ENCODE peak calls at places on chromosomes 13 and 19, in four cellular contexts. W, Y, A and D are unnamed samples. For H3K27me3, the result is how much of the 10 kb centered on the place peaks cover.

GRCh38 chr13:44795176-44795575 is 194.1 kb downstream of the NUFIP1 start:
- DNase-seq in A (no peak), Y (no peak), W (peak), D (no peak)

GRCh38 chr19:54114340-54114826 is 1.1 kb downstream of the TFPT start:
- DNase-seq in W (peak), A (no peak), Y (no peak), D (no peak)

GRCh38 chr19:3179739-3180293 is 1.2 kb downstream of the S1PR4 start:
- DNase-seq in A (no peak), Y (no peak), W (no peak), D (no peak)

GRCh38 chr13:90696254-90696653 is 651.2 kb upstream of the MIR17HG start:
- DNase-seq in Y (no peak), A (no peak), W (peak), D (no peak)

GRCh38 chr19:7505288-7505681 is 10.6 kb upstream of the ZNF358 start:
- DNase-seq in W (no peak), Y (no peak), A (no peak), D (no peak)

GRCh38 chr19:4624301-4624700 is 15.0 kb upstream of the TNFAIP8L1 start:
- DNase-seq in W (no peak), Y (no peak), A (no peak), D (no peak)

GRCh38 chr13:43307921-43308433 is 284.6 kb downstream of the DNAJC15 start:
- DNase-seq in Y (peak), W (peak), A (peak), D (peak)

GRCh38 chr13:75715598-75716523 is 79.7 kb downstream of the LMO7 start:
- DNase-seq in Y (no peak), A (no peak), W (no peak), D (no peak)

GRCh38 chr19:8148410-8149231 is 771 bp downstream of the FBN3 start:
- DNase-seq in Y (no peak), A (no peak), W (no peak), D (peak)

GRCh38 chr19:3520166-3521103 is 14.3 kb downstream of the FZR1 start:
- DNase-seq in Y (no peak), A (no peak), W (no peak), D (no peak)

GRCh38 chr13:25253702-25254101 is 33.6 kb downstream of the MTMR6 start:
- DNase-seq in W (no peak), A (no peak), Y (no peak), D (no peak)

GRCh38 chr19:49558591-49558990 is 21.8 kb downstream of the NOSIP start:
- DNase-seq in A (peak), W (no peak), Y (no peak), D (no peak)

GRCh38 chr13:110108348-110109139 is 198.4 kb downstream of the COL4A1 start:
- DNase-seq in A (peak), Y (peak), W (peak), D (peak)

GRCh38 chr19:797528-798414 is 519 bp downstream of the PTBP1 start:
- DNase-seq in A (peak), Y (peak), W (peak), D (peak)

GRCh38 chr13:49314344-49314882 is 66.7 kb downstream of the CDADC1 start:
- DNase-seq in A (no peak), W (peak), Y (no peak), D (no peak)

GRCh38 chr13:52892925-52893324 is 44.5 kb upstream of the PCDH8 start:
- DNase-seq in W (no peak), A (no peak), Y (no peak), D (peak)

GRCh38 chr13:112583592-112584277 is 4.2 kb downstream of the TUBGCP3 start:
- DNase-seq in Y (peak), W (no peak), A (no peak), D (no peak)

GRCh38 chr13:19597523-19597922 is 35.9 kb upstream of the MPHOSPH8 start:
- DNase-seq in A (no peak), Y (no peak), W (peak), D (no peak)

GRCh38 chr19:2083174-2083854 is 12.8 kb downstream of the MOB3A start:
- DNase-seq in A (no peak), W (no peak), Y (no peak), D (no peak)

GRCh38 chr19:15673176-15673654 is 328 bp downstream of the CYP4F12 start:
- DNase-seq in A (no peak), W (no peak), Y (no peak), D (no peak)

GRCh38 chr13:47680752-47681151 is 320.3 kb downstream of the SUCLA2 start:
- DNase-seq in W (peak), A (no peak), Y (no peak), D (no peak)

GRCh38 chr13:112775791-112776279 is 86.0 kb downstream of the ATP11A start:
- DNase-seq in A (no peak), Y (no peak), W (no peak), D (no peak)

GRCh38 chr13:113426591-113426986 is 26.7 kb downstream of the ADPRHL1 start:
- DNase-seq in W (no peak), Y (no peak), A (no peak), D (no peak)

GRCh38 chr19:50431343-50432220 is 1.1 kb upstream of the MYBPC2 start:
- DNase-seq in W (peak), A (peak), Y (peak), D (peak)

GRCh38 chr13:109036091-109036490 is 406.7 kb downstream of the MYO16 start:
- DNase-seq in W (no peak), A (no peak), Y (peak), D (no peak)

DNA sequence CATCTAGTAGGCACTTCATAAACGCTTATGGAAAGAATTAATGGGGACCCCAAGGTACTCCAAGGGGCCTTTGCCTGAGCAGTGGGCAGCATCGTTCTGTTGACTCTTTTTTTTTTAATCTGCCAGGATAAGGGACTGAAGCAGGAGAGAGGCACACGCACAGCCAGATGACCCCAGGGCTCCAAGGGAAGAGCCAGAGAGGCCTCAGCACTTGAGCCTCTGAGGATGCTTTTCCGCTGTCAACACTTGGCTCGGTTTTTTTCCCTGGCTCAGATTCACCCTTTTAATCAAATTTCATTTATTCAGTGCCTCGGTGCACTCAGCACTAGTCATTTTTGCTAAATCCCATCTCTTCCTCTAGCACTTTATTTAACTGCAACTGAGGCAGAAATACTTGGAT is 226.3 kb downstream of the FGF9 start:
- DNase-seq in Y (no peak), W (no peak), A (no peak), D (no peak)
- H3K27me3 ChIP-seq in Y (under half), W (under half), A (under half), D (under half)

GRCh38 chr19:51593138-51593890 is 22.2 kb downstream of the ZNF175 start:
- DNase-seq in A (no peak), Y (no peak), W (no peak), D (no peak)

GRCh38 chr19:51595190-51595589 is 24.1 kb downstream of the ZNF175 start:
- DNase-seq in A (no peak), W (no peak), Y (no peak), D (no peak)

GRCh38 chr19:51595776-51596175 is 24.7 kb downstream of the ZNF175 start:
- DNase-seq in A (no peak), Y (no peak), W (no peak), D (no peak)

GRCh38 chr19:51594774-51595109 is 23.7 kb downstream of the ZNF175 start:
- DNase-seq in W (peak), Y (no peak), A (no peak), D (no peak)

GRCh38 chr19:51593969-51594773 is 23.1 kb downstream of the ZNF175 start:
- DNase-seq in Y (peak), A (peak), W (peak), D (peak)
- TF ChIP-seq POLR2A in Y (no peak), A (peak), W (no peak), D (peak)

GRCh38 chr13:106570354-106570822 is 2.5 kb upstream of the ARGLU1 start:
- DNase-seq in W (peak), A (peak), Y (peak), D (peak)
- H3K27me3 ChIP-seq in W (under half), A (under half), Y (under half), D (under half)

GRCh38 chr19:37467608-37468090 is 405 bp upstream of the ZNF569 start:
- DNase-seq in A (no peak), W (no peak), Y (no peak), D (no peak)

GRCh38 chr19:37468961-37469777 is at the start of gene ZNF570:
- DNase-seq in W (peak), A (peak), Y (peak), D (peak)

GRCh38 chr19:37466277-37466797 is 907 bp downstream of the ZNF569 start:
- DNase-seq in A (no peak), Y (no peak), W (no peak), D (no peak)

GRCh38 chr19:37470216-37470615 is 1.1 kb downstream of the ZNF570 start:
- DNase-seq in W (no peak), A (no peak), Y (no peak), D (no peak)

DNA sequence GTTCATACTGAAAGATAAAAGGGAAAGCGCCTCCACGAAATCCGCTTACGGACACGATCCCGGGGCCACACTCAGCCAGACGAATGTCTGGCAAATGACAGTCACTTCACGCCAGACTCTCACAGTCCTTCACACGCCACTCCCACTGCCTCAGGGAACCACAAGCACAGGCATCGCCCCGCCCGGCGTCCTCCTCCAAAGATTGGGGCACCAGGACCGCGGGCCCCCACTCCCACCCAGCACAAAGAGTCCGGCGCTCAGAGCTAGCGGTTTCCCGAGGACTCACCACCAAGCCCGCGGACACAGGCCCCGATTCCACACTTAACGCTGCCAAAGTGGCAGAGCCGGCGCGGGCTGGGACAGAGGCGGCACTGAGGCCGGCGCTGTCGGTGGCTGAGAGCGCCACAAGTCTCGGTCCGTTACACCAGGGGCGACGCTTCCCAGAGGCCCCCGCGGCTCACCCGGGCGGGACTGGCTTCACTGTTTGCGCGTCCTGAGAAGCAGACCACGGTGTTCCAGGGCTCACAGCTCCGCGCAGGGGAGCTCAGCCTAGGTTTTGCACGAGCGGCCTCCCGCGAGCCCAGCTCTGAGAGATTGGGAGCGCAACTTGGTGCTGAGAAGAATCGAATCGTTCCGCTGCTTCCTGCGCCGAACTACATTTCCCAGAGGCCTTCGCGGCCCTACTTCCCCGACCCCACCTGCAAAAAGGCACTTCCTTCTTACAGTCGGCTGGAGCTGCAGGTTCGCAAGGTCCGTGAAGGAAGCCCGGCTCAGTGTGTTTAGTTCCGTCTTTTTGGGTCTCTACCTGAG is at the start of gene ZNF569:
- DNase-seq in A (peak), Y (peak), W (peak), D (peak)
- TF ChIP-seq POLR2A in A (peak), Y (peak), W (no peak), D (no peak)

GRCh38 chr19:45322311-45322710 is 364 bp downstream of the CKM start:
- DNase-seq in A (no peak), W (no peak), Y (no peak), D (no peak)

GRCh38 chr19:45322744-45323281 is at the start of gene CKM:
- DNase-seq in W (no peak), Y (no peak), A (no peak), D (no peak)

GRCh38 chr19:45323671-45324081 is 1.0 kb upstream of the CKM start:
- DNase-seq in A (no peak), Y (no peak), W (no peak), D (no peak)

GRCh38 chr19:45320997-45321775 is 1.5 kb downstream of the CKM start:
- DNase-seq in Y (no peak), A (no peak), W (no peak), D (no peak)

DNA sequence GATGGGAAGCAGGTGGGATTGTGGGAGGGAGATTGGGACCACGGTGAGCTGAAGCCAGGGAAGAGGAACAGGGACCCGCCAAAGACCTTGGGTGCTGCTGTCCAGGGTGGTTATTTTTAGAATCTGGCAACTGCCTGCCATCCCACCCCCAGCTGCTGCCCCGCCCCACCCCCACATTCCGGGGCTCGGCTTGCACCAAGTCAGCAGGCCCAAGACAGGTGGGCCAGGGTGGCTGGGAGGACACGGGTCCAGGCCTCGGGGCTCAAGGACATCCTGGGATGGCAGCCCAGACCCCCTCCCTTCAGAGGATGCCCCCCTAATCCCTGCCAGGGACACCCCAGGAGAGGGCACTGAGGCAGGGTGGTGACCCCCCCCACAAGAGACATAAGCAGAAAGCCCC is 827 bp downstream of the CKM start:
- DNase-seq in A (no peak), W (no peak), Y (no peak), D (no peak)
- H3K27me3 ChIP-seq in A (under half), W (under half), Y (under half), D (under half)

DNA sequence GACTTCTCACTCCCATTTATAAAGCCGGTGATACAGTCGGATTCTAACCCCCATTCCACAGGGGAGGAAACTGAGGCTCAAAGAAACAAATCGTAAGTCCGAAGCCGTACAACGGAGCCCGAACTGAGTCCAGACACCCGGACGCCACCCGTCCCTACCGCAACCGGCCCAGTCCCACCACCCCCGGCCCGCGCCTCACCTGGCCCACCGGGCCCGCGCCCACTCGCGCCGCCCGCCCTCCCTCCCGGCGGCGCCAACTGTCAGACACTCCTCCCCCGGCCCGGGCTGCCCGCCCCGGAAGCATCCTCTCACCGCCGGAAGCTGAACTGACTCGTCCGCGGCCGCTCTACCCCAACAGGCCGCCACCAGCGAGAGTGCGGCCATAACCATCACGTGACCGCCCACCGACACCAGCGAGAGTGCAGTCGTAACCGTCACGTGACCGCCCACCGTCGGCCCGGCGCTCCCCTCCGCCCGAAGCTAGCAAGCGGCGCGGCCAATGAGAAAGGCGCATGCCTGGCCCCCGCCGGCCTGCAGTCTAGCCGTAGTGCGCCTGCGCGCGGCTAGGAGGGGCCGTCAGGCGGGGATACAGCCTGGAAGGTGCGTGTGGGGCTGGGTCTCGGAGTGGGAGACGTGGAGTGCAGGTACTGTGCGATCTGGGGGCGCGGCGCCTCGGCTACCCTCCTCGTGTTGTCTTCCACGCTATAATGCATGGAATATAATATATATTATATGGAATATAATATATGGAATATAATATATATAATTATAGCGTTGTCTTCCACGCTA is at the start of the genes C19orf47 and PLD3:
- DNase-seq in W (peak), Y (peak), A (peak), D (peak)
- TF ChIP-seq POLR2A in W (peak), Y (peak), A (peak), D (peak)

GRCh38 chr19:45879055-45879454 is 6.9 kb downstream of the IRF2BP1 start:
- DNase-seq in A (peak), Y (no peak), W (no peak), D (no peak)

GRCh38 chr19:45876161-45876410 is 9.9 kb downstream of the IRF2BP1 start:
- DNase-seq in A (no peak), W (no peak), Y (no peak), D (no peak)

GRCh38 chr19:45874620-45874966 is 10.5 kb downstream of the FOXA3 start:
- DNase-seq in Y (no peak), A (no peak), W (no peak), D (no peak)

GRCh38 chr19:45878043-45878794 is 7.7 kb downstream of the IRF2BP1 start:
- DNase-seq in A (peak), W (no peak), Y (no peak), D (no peak)

DNA sequence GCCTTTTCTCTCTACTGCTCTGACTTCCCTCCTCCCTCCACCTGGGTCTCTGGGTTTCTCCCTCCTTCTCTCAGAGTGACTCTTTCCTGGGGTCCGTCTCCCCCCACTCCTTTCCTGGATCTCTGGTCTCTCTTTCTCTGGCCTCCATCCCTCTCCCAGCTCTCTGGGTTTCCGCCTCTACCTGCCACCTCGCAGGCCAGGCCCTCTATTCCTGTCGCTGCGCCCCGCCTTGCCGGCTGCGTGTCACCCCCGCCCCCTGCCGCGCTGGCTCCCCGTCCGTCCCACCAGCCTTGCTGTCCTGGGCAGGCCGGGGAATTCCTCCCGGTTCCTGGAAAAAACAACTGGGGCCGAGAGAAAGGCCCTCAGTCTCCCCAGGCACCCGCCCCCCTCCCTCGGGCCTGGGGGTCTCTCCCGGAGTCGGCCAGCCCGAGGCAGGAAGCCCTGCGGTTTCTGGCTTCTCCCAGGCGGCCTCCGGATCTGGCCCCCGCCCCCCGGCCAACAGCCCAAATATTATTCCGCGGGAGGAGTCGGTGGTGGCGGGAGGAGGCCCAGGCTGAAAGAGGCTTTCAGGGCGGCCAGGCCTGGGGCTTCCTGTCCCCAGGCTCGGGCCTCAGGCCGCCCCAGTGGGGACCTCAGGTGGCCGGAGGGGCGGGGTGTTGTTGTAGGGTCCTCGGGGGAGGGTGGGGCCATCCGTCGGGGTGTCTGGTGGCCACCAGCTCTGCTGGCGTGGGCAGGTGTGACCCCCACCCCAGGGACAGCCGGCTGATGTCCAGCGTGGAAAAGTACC is 9.3 kb downstream of the IRF2BP1 start:
- DNase-seq in Y (peak), W (peak), A (peak), D (peak)
- H3K27me3 ChIP-seq in Y (under half), W (under half), A (under half), D (under half)

DNA sequence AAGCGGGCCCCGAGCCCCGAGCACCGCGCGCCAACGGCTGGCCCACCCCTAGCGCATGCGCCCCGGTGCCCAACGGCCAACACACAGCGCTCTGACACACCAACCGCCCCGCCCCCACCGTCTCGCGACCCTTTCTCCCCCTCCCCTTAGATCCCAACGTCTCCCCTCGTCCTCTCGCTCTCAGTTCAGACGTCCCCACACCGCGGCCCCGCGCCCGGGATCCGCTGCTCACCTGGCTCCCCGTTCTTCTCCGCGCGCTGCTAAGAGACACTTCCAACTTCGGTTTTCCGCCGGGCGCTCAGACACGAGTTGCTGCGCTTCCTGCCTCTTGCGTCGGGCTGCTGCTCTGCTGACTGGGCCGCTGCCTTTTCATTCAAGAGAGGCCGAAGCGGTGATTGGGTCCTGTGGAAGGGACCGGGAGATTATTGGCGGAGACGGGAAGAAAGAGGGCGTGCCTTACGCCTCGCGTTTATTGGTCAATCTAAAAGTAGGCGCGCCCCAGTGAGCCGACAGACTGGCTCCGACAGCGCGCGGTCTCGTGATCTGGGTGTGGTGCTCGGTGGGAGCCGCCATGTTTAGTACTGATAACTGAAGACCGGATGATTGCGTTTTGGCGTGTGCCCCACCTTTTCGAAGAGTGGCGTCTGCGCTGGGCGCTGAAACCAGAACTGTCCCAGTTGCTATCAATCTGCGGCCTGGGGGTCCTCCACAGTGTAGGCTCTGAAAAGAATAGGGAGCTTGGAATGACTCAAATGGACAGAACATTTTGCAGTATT is at the start of gene DDX39A:
- DNase-seq in Y (peak), A (peak), W (peak), D (peak)
- TF ChIP-seq POLR2A in Y (peak), A (peak), W (peak), D (peak)